ENCODE peak calls at places on chromosomes 13 and 19, in four cellular contexts. A, Y, J and O are unnamed samples.

GRCh38 chr19:15303105-15303780 is 29.1 kb downstream of the BRD4 start:
- DNase-seq in A (no peak), Y (no peak), J (no peak), O (no peak)

GRCh38 chr13:97257800-97258799 is 36.0 kb downstream of the MBNL2 start:
- DNase-seq in A (no peak), Y (peak; percentile 87), J (peak; percentile 37), O (no peak)

GRCh38 chr13:100443278-100443997 is 145.2 kb downstream of the GGACT start:
- DNase-seq in A (no peak), Y (no peak), J (no peak), O (no peak)

GRCh38 chr19:31675187-31675913 is 326.1 kb upstream of the TSHZ3 start:
- DNase-seq in A (no peak), Y (no peak), J (no peak), O (no peak)

GRCh38 chr19:48813123-48813911 is 2.5 kb upstream of the BCAT2 start:
- DNase-seq in A (peak; percentile 69), Y (peak; percentile 43), J (no peak), O (no peak)

GRCh38 chr13:65188691-65189090 is 2041.4 kb downstream of the PCDH9 start:
- DNase-seq in A (no peak), Y (no peak), J (no peak), O (no peak)

GRCh38 chr13:94154362-94154761 is 325.1 kb downstream of the DCT start:
- DNase-seq in A (no peak), Y (peak; percentile 11), J (no peak), O (no peak)

GRCh38 chr13:92622905-92623304 is 603.7 kb upstream of the GPC6 start:
- DNase-seq in A (no peak), Y (no peak), J (no peak), O (no peak)

GRCh38 chr19:31421856-31422255 is 72.6 kb upstream of the TSHZ3 start:
- DNase-seq in A (no peak), Y (no peak), J (no peak), O (no peak)

GRCh38 chr13:56347014-56347413 is 793.7 kb upstream of the PRR20A start:
- DNase-seq in A (no peak), Y (no peak), J (no peak), O (no peak)

GRCh38 chr13:93621966-93622365 is 395.4 kb downstream of the GPC6 start:
- DNase-seq in A (no peak), Y (no peak), J (no peak), O (no peak)

GRCh38 chr13:38657191-38657590 is 29.7 kb upstream of the FREM2 start:
- DNase-seq in A (no peak), Y (no peak), J (no peak), O (no peak)

GRCh38 chr13:27170221-27170520 is 1.4 kb downstream of the USP12 start:
- DNase-seq in A (no peak), Y (no peak), J (no peak), O (no peak)

GRCh38 chr13:112651750-112652511 is 37.9 kb upstream of the ATP11A start:
- DNase-seq in A (no peak), Y (no peak), J (no peak), O (no peak)

GRCh38 chr13:45282994-45283393 is 58.0 kb downstream of the TPT1 start:
- DNase-seq in A (no peak), Y (no peak), J (no peak), O (no peak)

GRCh38 chr19:11821474-11821873 is 7.4 kb downstream of the ZNF440 start:
- DNase-seq in A (no peak), Y (no peak), J (no peak), O (no peak)

GRCh38 chr19:44345969-44346368 is 10.5 kb downstream of the ZNF112 start:
- DNase-seq in A (no peak), Y (no peak), J (no peak), O (no peak)

GRCh38 chr19:16497042-16497441 is 848 bp downstream of the C19orf44 start:
- DNase-seq in A (no peak), Y (no peak), J (no peak), O (no peak)

GRCh38 chr19:46426506-46427162 is 2.1 kb downstream of the PNMA8C start:
- DNase-seq in A (peak; percentile 91), Y (peak; percentile 71), J (no peak), O (peak; percentile 57)
- TF ChIP-seq SUZ12 in A (no peak), Y (no peak), J (no peak), O (no peak)

GRCh38 chr19:12833747-12834417 is 497 bp downstream of the RTBDN start:
- DNase-seq in A (peak; percentile 79), Y (no peak), J (no peak), O (no peak)
- H3K4me3 ChIP-seq in A (peak overlapping the region; percentile 62), Y (peak overlapping the region; percentile 67), J (peak overlapping the region; percentile 41), O (peak overlapping the region; percentile 61)

GRCh38 chr19:39083599-39083982 is 577 bp upstream of the ACP7 start:
- DNase-seq in A (no peak), Y (no peak), J (no peak), O (no peak)
- H3K27me3 ChIP-seq in A (peaks cover 29% of the 10 kb centered on the region), Y (peaks cover 3% of the 10 kb centered on the region), J (peaks cover 5% of the 10 kb centered on the region), O (peaks cover 42% of the 10 kb centered on the region)

DNA sequence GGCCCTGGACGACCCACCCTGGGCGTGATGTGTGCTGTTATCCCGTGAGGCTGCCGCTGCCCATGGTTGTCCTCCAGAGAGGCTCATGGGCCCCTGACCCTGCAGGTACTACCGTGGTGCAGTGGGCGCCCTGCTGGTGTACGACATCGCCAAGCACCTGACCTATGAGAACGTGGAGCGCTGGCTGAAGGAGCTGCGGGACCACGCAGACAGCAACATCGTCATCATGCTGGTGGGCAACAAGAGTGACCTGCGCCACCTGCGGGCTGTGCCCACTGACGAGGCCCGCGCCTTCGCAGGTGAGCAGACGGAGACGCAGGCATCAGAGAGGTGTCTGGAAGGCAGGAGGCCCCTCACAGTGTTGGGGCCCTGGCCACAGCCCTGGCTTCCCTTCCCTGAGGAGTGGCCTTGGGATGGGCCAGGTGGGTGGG is 11.1 kb upstream of the MARCHF2 start:
- DNase-seq in A (no peak), Y (no peak), J (no peak), O (no peak)
- TF ChIP-seq SUZ12 in A (no peak), Y (no peak), J (no peak), O (no peak)

DNA sequence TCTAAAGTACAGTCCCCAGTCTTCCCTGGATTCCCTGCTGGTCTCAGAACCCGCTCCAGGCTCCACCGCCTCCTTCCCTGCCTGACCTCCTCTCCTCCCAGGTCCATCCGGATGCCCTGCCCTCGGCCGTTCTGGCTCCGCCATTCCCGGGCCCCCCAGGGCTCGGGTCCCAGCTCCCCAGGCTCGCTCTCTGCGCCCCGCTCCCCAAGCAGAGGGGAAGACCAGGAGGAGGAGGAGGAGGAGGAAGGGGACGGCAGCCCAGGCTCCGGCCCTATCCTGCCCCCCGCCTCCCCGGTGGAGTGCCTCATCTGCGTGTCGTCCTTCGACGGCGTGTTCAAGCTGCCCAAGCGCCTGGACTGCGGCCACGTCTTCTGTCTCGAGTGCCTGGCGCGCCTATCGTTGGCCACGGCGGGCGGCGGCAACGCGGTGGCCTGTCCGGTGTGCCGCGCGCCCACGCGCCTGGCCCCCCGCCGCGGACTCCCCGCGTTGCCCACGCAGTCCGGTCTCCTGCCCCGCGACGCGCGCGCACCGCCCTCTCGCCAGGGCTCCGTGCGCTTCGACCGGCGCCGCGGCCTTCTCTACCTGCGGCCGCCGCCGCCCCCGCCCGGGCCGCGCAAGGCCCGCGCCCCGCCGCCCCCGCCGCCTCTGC is 647 bp downstream of the RNF225 start:
- DNase-seq in A (peak; percentile 82), Y (no peak), J (no peak), O (no peak)
- H3K4me3 ChIP-seq in A (peak overlapping the region; percentile 38), Y (no peak overlapping the region), J (no peak overlapping the region), O (no peak overlapping the region)